ENCODE peak calls at places on chromosome 16, in seven cellular contexts. B is HTR-8/SVneo; S is C1 segment of cervical spinal cord; W is HCEC 1CT; E is activated CD8-positive, alpha-beta T cell treated with anti-CD3 and anti-CD28 coated beads for 36 hours; A is HEK293T; D is activated T-helper 1 cell treated with anti-CD3 and anti-CD28 coated beads, Interleukin-12 subunit alpha, Interleukin-12 subunit beta, Interleukin-2, Interleukin-4 antibody, amounts not matched to agents 30 ng/mL and 10 ng/mL and 1 ng/mL, durations not matched to agents 14 hours and 24 hours and 36 hours. F is an unnamed sample.
A peak's percentile ranks its signal among the peaks of the same experiment; 100 is the strongest.

GRCh38 chr16:12486386-12486785 is 317.3 kb downstream of the CPPED1 start:
- DNase-seq in D (no peak), A (no peak), E (no peak), B (no peak), S (no peak), W (no peak), F (no peak)

GRCh38 chr16:66473654-66474519 is 46.8 kb downstream of the BEAN1 start:
- DNase-seq in S (no peak), E (no peak), A (no peak), B (no peak), W (no peak), D (no peak), F (no peak)

GRCh38 chr16:24255446-24256352 is at the start of gene CACNG3:
- DNase-seq in A (peak; percentile 75), E (peak; percentile 83), B (no peak), D (peak; percentile 45), W (no peak), S (no peak), F (peak; percentile 11)

GRCh38 chr16:88688013-88688778 is 1.9 kb upstream of the SNAI3 start:
- DNase-seq in D (no peak), E (no peak), S (no peak), A (no peak), W (no peak), B (no peak), F (no peak)

GRCh38 chr16:77403732-77404131 is 31.1 kb downstream of the ADAMTS18 start:
- DNase-seq in S (no peak), A (no peak), D (no peak), B (no peak), E (no peak), W (no peak), F (no peak)

GRCh38 chr16:79391395-79391794 is 209.1 kb downstream of the MAF start:
- DNase-seq in S (no peak), E (no peak), A (no peak), D (no peak), W (no peak), B (no peak), F (no peak)

GRCh38 chr16:82016268-82016667 is 5.0 kb upstream of the SDR42E1 start:
- DNase-seq in E (no peak), D (no peak), S (no peak), A (peak; percentile 27), W (peak; percentile 12), B (no peak), F (peak; percentile 27)

GRCh38 chr16:68093816-68094613 is 8.8 kb downstream of the NFATC3 start:
- DNase-seq in A (no peak), S (no peak), E (peak; percentile 39), D (no peak), B (no peak), W (peak; percentile 80), F (no peak)

GRCh38 chr16:28912558-28912957 is 12.5 kb downstream of the RABEP2 start:
- DNase-seq in A (no peak), W (no peak), E (no peak), S (no peak), B (no peak), D (no peak), F (no peak)

GRCh38 chr16:31063843-31064611 is 10.0 kb downstream of the ZNF668 start:
- DNase-seq in B (no peak), W (no peak), A (no peak), E (no peak), D (peak; percentile 33), S (no peak), F (no peak)

GRCh38 chr16:83980794-83981193 is 12.8 kb downstream of the NECAB2 start:
- DNase-seq in W (no peak), E (no peak), B (no peak), S (no peak), D (no peak), A (no peak), F (no peak)

GRCh38 chr16:83433201-83433600 is 374.6 kb upstream of the HSBP1 start:
- DNase-seq in E (no peak), D (no peak), A (no peak), W (no peak), B (no peak), S (no peak), F (no peak)

GRCh38 chr16:77816293-77816692 is 27.9 kb downstream of the VAT1L start:
- DNase-seq in B (no peak), S (no peak), W (peak; percentile 6), A (no peak), E (no peak), D (no peak), F (peak; percentile 31)

GRCh38 chr16:1670866-1671265 is 7.2 kb upstream of the JPT2 start:
- DNase-seq in D (no peak), B (no peak), S (no peak), E (no peak), W (no peak), A (no peak), F (no peak)